ENCODE peak calls at places on chromosomes 2 and 18, in five cellular contexts. I is right lobe of liver, M is lung, B is GM23338, G is neural crest cell. V is an unnamed sample.

GRCh38 chr18:36772339-36772738 is 56.5 kb downstream of the TPGS2 start:
- DNase-seq in I (no peak), M (no peak), B (no peak), G (no peak), V (no peak)

GRCh38 chr2:180644709-180645108 is 335.7 kb upstream of the UBE2E3 start:
- DNase-seq in I (no peak), M (no peak), B (no peak), G (no peak), V (peak; percentile 58)

GRCh38 chr2:155815851-155816250 is 516.7 kb downstream of the NR4A2 start:
- DNase-seq in I (no peak), M (no peak), B (peak; percentile 75), G (no peak), V (peak; percentile 32)

GRCh38 chr2:103656558-103656957 is 894.7 kb downstream of the TMEM182 start:
- DNase-seq in I (no peak), M (no peak), B (peak; percentile 40), G (no peak), V (no peak)

GRCh38 chr2:240620149-240620731 is 5.0 kb upstream of the GPR35 start:
- DNase-seq in I (peak; percentile 43), M (no peak), B (no peak), G (no peak), V (no peak)

GRCh38 chr18:66136039-66136438 is 385.2 kb downstream of the CDH7 start:
- DNase-seq in I (no peak), M (no peak), B (peak; percentile 67), G (no peak), V (no peak)

GRCh38 chr2:30470426-30470825 is 23.4 kb downstream of the LCLAT1 start:
- DNase-seq in I (no peak), M (no peak), B (no peak), G (no peak), V (no peak)

GRCh38 chr2:41722668-41723369 is 325.0 kb upstream of the PKDCC start:
- DNase-seq in I (no peak), M (no peak), B (no peak), G (no peak), V (no peak)

GRCh38 chr18:28075501-28075900 is 101.4 kb downstream of the CDH2 start:
- DNase-seq in I (no peak), M (no peak), B (no peak), G (no peak), V (no peak)

GRCh38 chr18:31229829-31230228 is 67.2 kb upstream of the DSC1 start:
- DNase-seq in I (no peak), M (no peak), B (no peak), G (no peak), V (no peak)

GRCh38 chr2:222269132-222269531 is 29.7 kb downstream of the PAX3 start:
- DNase-seq in I (no peak), M (no peak), B (peak; percentile 28), G (peak; percentile 24), V (no peak)

GRCh38 chr2:156189143-156189542 is 143.4 kb downstream of the NR4A2 start:
- DNase-seq in I (no peak), M (no peak), B (no peak), G (no peak), V (no peak)

GRCh38 chr18:40159141-40160017 is 1795.7 kb upstream of the PIK3C3 start:
- DNase-seq in I (no peak), M (no peak), B (peak; percentile 71), G (no peak), V (peak; percentile 24)

GRCh38 chr2:217988840-217989204 is 14.0 kb downstream of the TNS1 start:
- DNase-seq in I (no peak), M (no peak), B (peak; percentile 52), G (no peak), V (no peak)

GRCh38 chr2:174036825-174037224 is 71.7 kb upstream of the SP3 start:
- DNase-seq in I (no peak), M (no peak), B (no peak), G (no peak), V (no peak)

GRCh38 chr2:108866041-108866440 is 79.5 kb downstream of the CCDC138 start:
- DNase-seq in I (no peak), M (no peak), B (no peak), G (no peak), V (no peak)

GRCh38 chr2:226799976-226800940 is 638 bp upstream of the IRS1 start:
- DNase-seq in I (peak; percentile 57), M (peak; percentile 29), B (peak; percentile 38), G (no peak), V (no peak)

GRCh38 chr2:226799211-226799975 is at the start of gene IRS1:
- DNase-seq in I (peak; percentile 86), M (peak; percentile 61), B (peak; percentile 86), G (peak; percentile 60), V (peak; percentile 69)

GRCh38 chr2:226803410-226803809 is 3.8 kb upstream of the IRS1 start:
- DNase-seq in I (no peak), M (no peak), B (no peak), G (no peak), V (no peak)

GRCh38 chr2:226802573-226802972 is 3.0 kb upstream of the IRS1 start:
- DNase-seq in I (no peak), M (no peak), B (peak; percentile 79), G (no peak), V (peak; percentile 33)

GRCh38 chr2:226800941-226801784 is 1.5 kb upstream of the IRS1 start:
- DNase-seq in I (peak; percentile 93), M (peak; percentile 87), B (peak; percentile 91), G (peak; percentile 85), V (peak; percentile 94)
- TF ChIP-seq CTCF in I (no peak), M (no peak), B (no peak), G (no peak), V (no peak)

GRCh38 chr18:7873316-7873715 is 306.2 kb downstream of the PTPRM start:
- DNase-seq in I (no peak), M (no peak), B (no peak), G (no peak), V (no peak)

GRCh38 chr18:7879717-7880116 is 312.6 kb downstream of the PTPRM start:
- DNase-seq in I (no peak), M (no peak), B (no peak), G (no peak), V (no peak)

GRCh38 chr18:7878265-7879173 is 311.4 kb downstream of the PTPRM start:
- DNase-seq in I (no peak), M (no peak), B (peak; percentile 16), G (no peak), V (no peak)

GRCh38 chr18:7876354-7876753 is 309.2 kb downstream of the PTPRM start:
- DNase-seq in I (no peak), M (no peak), B (no peak), G (no peak), V (no peak)

DNA sequence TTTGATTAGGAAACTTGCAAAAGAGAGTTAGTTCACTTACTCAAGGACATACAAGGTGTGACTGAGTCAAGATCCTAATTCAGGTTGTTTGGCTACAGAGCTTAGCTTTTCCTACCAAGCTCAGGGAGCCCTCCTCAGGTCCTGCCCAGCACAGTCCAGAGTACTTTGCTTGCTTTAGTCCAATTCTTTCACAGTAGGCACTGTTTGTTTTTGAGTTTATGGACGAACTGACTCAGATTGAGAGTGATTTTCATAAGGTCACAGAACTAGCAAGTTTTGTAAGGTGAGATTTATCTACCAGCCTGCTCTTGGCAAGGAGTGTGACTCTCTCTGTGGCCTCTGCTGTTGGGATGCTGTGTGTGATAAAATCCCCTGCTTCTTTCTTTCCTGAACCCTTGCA is 310.5 kb downstream of the PTPRM start:
- DNase-seq in I (no peak), M (no peak), B (no peak), G (no peak), V (no peak)
- TF ChIP-seq CTCF in I (no peak), M (no peak), B (peak; percentile 4), G (no peak), V (no peak)

GRCh38 chr18:76658627-76659026 is 163.6 kb upstream of the ZNF516 start:
- DNase-seq in I (no peak), M (no peak), B (peak; percentile 87), G (peak; percentile 48), V (no peak)

GRCh38 chr18:76654536-76654935 is 159.5 kb upstream of the ZNF516 start:
- DNase-seq in I (no peak), M (peak; percentile 15), B (no peak), G (no peak), V (no peak)

GRCh38 chr18:76656925-76657324 is 161.9 kb upstream of the ZNF516 start:
- DNase-seq in I (no peak), M (no peak), B (no peak), G (no peak), V (no peak)

GRCh38 chr18:76657911-76658475 is 163.0 kb upstream of the ZNF516 start:
- DNase-seq in I (no peak), M (no peak), B (no peak), G (no peak), V (no peak)

GRCh38 chr18:76657428-76657827 is 162.4 kb upstream of the ZNF516 start:
- DNase-seq in I (no peak), M (no peak), B (peak; percentile 19), G (no peak), V (no peak)
- TF ChIP-seq CTCF in I (no peak), M (no peak), B (peak; percentile 56), G (no peak), V (no peak)

GRCh38 chr2:24280645-24281044 is 79.7 kb downstream of the ITSN2 start:
- DNase-seq in I (no peak), M (no peak), B (no peak), G (no peak), V (no peak)
- TF ChIP-seq CTCF in I (no peak), M (no peak), B (no peak), G (no peak), V (no peak)

GRCh38 chr2:238426568-238427434 is at the start of gene ASB1:
- DNase-seq in I (peak; percentile 79), M (peak; percentile 66), B (peak; percentile 90), G (peak; percentile 84), V (peak; percentile 89)

GRCh38 chr2:238425505-238425978 is 1.2 kb upstream of the ASB1 start:
- DNase-seq in I (no peak), M (no peak), B (no peak), G (no peak), V (no peak)

GRCh38 chr2:238427435-238428162 is 872 bp downstream of the ASB1 start:
- DNase-seq in I (no peak), M (no peak), B (no peak), G (no peak), V (no peak)

GRCh38 chr2:238424313-238424700 is 2.4 kb upstream of the ASB1 start:
- DNase-seq in I (no peak), M (no peak), B (no peak), G (no peak), V (no peak)

DNA sequence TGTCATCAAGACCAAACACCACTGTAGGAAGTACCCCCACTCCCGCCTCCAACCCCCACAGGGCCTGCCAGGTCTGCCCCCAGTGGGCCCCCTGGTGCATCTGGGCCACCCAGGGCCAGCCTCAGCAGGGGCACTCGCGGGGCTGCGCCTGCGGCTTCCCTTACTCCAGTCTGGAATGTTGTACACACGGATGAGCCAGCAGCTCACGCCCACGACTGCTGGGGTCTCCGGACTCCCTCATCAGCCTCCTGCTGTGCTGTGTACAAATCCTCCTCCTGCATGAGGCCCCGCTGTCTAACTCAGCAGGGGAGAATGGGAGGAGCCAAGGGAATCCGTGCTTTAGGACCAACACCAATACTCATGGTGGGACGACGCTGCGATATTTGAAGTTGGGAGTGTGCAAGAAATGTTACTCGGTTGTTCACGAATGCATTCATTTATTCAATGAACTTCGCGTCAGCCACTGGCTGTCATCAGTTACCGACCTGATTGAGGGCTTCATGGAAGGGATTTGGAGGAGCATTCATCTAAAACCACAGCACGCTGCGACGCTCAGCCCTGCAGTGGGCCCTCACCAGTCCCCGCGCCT is 654 bp upstream of the ASB1 start:
- DNase-seq in I (no peak), M (no peak), B (peak; percentile 55), G (peak; percentile 28), V (no peak)
- TF ChIP-seq CTCF in I (no peak), M (no peak), B (no peak), G (no peak), V (no peak)

GRCh38 chr2:232550351-232551261 is at the start of the genes EIF4E2 and TIGD1:
- DNase-seq in I (peak; percentile 97), M (peak; percentile 94), B (peak; percentile 97), G (peak; percentile 93), V (peak; percentile 94)
- TF ChIP-seq CTCF in I (peak; percentile 15), M (peak; percentile 6), B (peak; percentile 10), G (peak; percentile 49), V (peak; percentile 44)